ENCODE peak calls at places on chromosomes 13 and 19, in four cellular contexts. R is fibroblast of lung; Q is CD4-positive, alpha-beta T cell; H is left lung. G is an unnamed sample.

GRCh38 chr13:76667551-76667950 is 218.7 kb downstream of the KCTD12 start:
- DNase-seq in R (peak), Q (no peak), H (no peak), G (no peak)

GRCh38 chr13:41595298-41595697 is 137.9 kb downstream of the RGCC start:
- DNase-seq in R (no peak), Q (no peak), H (no peak), G (no peak)

GRCh38 chr13:99311748-99312492 is 4.7 kb upstream of the GPR183 start:
- DNase-seq in R (no peak), Q (no peak), H (no peak), G (no peak)

GRCh38 chr13:72259528-72259927 is 392.5 kb upstream of the DACH1 start:
- DNase-seq in R (no peak), Q (no peak), H (no peak), G (no peak)

GRCh38 chr13:112193463-112194166 is 126.7 kb downstream of the SOX1 start:
- DNase-seq in R (no peak), Q (no peak), H (no peak), G (no peak)

GRCh38 chr13:46321494-46322225 is 65.4 kb downstream of the RUBCNL start:
- DNase-seq in R (peak), Q (peak), H (peak), G (peak)

GRCh38 chr19:33512580-33513137 is 8.9 kb downstream of the PEPD start:
- DNase-seq in R (no peak), Q (no peak), H (no peak), G (no peak)

GRCh38 chr19:976476-976875 is 7.7 kb upstream of the WDR18 start:
- DNase-seq in R (no peak), Q (no peak), H (no peak), G (no peak)

GRCh38 chr13:97574926-97575325 is 141.0 kb downstream of the RAP2A start:
- DNase-seq in R (peak), Q (no peak), H (no peak), G (no peak)

GRCh38 chr13:92941167-92941566 is 285.4 kb upstream of the GPC6 start:
- DNase-seq in R (peak), Q (no peak), H (no peak), G (no peak)

GRCh38 chr13:96544965-96545364 is 449.3 kb downstream of the OXGR1 start:
- DNase-seq in R (peak), Q (no peak), H (no peak), G (no peak)

GRCh38 chr13:34162545-34162936 is 344.6 kb downstream of the RFC3 start:
- DNase-seq in R (peak), Q (no peak), H (no peak), G (no peak)

GRCh38 chr19:33577947-33578346 is 43.8 kb upstream of the CHST8 start:
- DNase-seq in R (no peak), Q (no peak), H (no peak), G (no peak)

GRCh38 chr19:4343845-4344713 is 717 bp downstream of the MPND start:
- DNase-seq in R (no peak), Q (no peak), H (no peak), G (no peak)

GRCh38 chr13:43686557-43686956 is 100.2 kb downstream of the ENOX1 start:
- DNase-seq in R (peak), Q (no peak), H (no peak), G (no peak)

GRCh38 chr19:10521461-10522216 is 4.4 kb upstream of the S1PR5 start:
- DNase-seq in R (no peak), Q (no peak), H (no peak), G (no peak)

GRCh38 chr13:114073881-114074551 is 58.4 kb downstream of the RASA3 start:
- DNase-seq in R (no peak), Q (no peak), H (peak), G (no peak)

GRCh38 chr19:34173145-34173956 is 1.0 kb downstream of the LSM14A start:
- DNase-seq in R (peak), Q (no peak), H (peak), G (peak)

GRCh38 chr19:42596391-42597071 is 1.8 kb upstream of the CEACAM8 start:
- DNase-seq in R (no peak), Q (peak), H (no peak), G (peak)

GRCh38 chr19:6459356-6460098 is at the start of gene SLC25A23:
- DNase-seq in R (peak), Q (peak), H (peak), G (peak)

GRCh38 chr19:46890423-46891170 is 29.8 kb downstream of the ARHGAP35 start:
- DNase-seq in R (peak), Q (no peak), H (no peak), G (no peak)

GRCh38 chr13:26425439-26426358 is 131.8 kb upstream of the WASF3 start:
- DNase-seq in R (peak), Q (no peak), H (peak), G (no peak)

GRCh38 chr19:7287716-7288115 is 6.5 kb downstream of the INSR start:
- DNase-seq in R (no peak), Q (no peak), H (no peak), G (no peak)

GRCh38 chr13:109547942-109548860 is 238.2 kb downstream of the IRS2 start:
- DNase-seq in R (no peak), Q (no peak), H (no peak), G (no peak)

GRCh38 chr13:24097064-24097463 is 63.5 kb upstream of the SPATA13 start:
- DNase-seq in R (peak), Q (no peak), H (no peak), G (no peak)

GRCh38 chr19:19474950-19475781 is 40.2 kb downstream of the TSSK6 start:
- DNase-seq in R (no peak), Q (no peak), H (no peak), G (no peak)

GRCh38 chr13:23824355-23824754 is 64.8 kb downstream of the MIPEP start:
- DNase-seq in R (no peak), Q (no peak), H (no peak), G (no peak)

GRCh38 chr13:112879283-112879833 is 89.7 kb upstream of the MCF2L start:
- DNase-seq in R (peak), Q (no peak), H (peak), G (no peak)

GRCh38 chr19:17243340-17243853 is 2.3 kb downstream of the NR2F6 start:
- DNase-seq in R (no peak), Q (no peak), H (no peak), G (no peak)

GRCh38 chr13:33838567-33839131 is 20.7 kb downstream of the RFC3 start:
- DNase-seq in R (peak), Q (no peak), H (no peak), G (no peak)

GRCh38 chr13:36774895-36775294 is 44.1 kb upstream of the RFXAP start:
- DNase-seq in R (no peak), Q (no peak), H (no peak), G (no peak)

GRCh38 chr13:36783883-36784282 is 35.1 kb upstream of the RFXAP start:
- DNase-seq in R (no peak), Q (no peak), H (no peak), G (no peak)

GRCh38 chr13:36776175-36776574 is 42.8 kb upstream of the RFXAP start:
- DNase-seq in R (no peak), Q (no peak), H (no peak), G (no peak)

DNA sequence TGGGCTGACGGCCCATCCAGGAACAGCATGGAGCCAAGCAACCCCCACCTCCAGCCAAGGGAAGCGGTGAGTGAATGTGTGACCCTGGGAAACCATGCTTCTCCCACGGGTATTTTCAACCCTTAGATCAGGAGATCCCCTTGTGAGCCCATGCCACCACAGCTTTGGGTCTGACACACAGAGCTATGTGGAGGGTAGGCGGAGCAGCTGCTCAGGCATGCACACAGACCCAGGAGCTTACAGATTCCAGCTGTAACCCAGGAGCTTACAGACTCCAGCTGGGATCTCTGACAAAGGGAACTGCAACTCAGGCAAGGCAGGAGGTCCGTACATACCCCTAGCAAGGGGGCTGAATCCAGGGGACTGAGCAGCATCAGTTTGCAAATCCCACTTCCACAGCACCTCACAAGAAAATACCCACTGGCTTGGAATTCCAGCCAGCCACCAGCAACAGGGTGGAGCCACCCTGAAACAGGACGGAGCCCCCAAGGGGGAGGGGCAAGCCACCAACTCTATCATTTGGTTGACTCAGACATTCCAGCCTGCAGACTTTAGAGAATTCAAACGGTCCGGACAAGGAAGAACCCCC is 40.8 kb upstream of the RFXAP start:
- DNase-seq in R (peak), Q (no peak), H (no peak), G (no peak)
- H3K27ac ChIP-seq in R (no peak), Q (no peak), H (no peak), G (no peak)

GRCh38 chr13:48405865-48406264 is 7.0 kb downstream of the LPAR6 start:
- DNase-seq in R (no peak), Q (no peak), H (no peak), G (no peak)
- H3K27ac ChIP-seq in R (no peak), Q (no peak), H (no peak), G (no peak)

DNA sequence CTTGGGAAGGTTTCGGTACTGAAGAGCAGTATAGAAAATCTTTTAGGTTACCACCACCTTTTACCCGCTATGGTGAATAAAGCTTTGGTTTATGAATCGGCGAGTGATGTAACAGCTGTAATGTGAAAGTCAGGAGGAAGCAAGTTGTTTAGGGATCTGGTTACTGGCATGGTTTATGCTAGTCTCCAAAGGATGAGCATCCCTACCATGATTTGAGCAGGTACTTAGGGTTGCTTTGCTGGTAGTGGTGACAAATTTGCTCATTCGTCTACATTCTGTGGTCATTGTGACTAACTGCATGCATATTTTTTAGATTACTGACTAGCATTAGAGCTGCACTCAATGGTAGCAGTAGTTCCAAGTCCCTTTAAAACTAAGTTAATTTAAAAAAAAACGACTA is 104.1 kb downstream of the FRY start:
- DNase-seq in R (peak), Q (no peak), H (no peak), G (no peak)
- H3K27ac ChIP-seq in R (peak), Q (no peak), H (no peak), G (no peak)

GRCh38 chr13:27635256-27635655 is 13.6 kb downstream of the POLR1D start:
- DNase-seq in R (no peak), Q (no peak), H (no peak), G (no peak)
- H3K27ac ChIP-seq in R (no peak), Q (no peak), H (no peak), G (no peak)

GRCh38 chr19:38736413-38737280 is 7.6 kb downstream of the CAPN12 start:
- DNase-seq in R (peak), Q (peak), H (peak), G (peak)
- H3K27ac ChIP-seq in R (no peak), Q (no peak), H (no peak), G (no peak)

GRCh38 chr13:105914637-105915036 is 620.8 kb downstream of the EFNB2 start:
- DNase-seq in R (peak), Q (no peak), H (no peak), G (no peak)
- H3K27ac ChIP-seq in R (peak), Q (no peak), H (no peak), G (no peak)

DNA sequence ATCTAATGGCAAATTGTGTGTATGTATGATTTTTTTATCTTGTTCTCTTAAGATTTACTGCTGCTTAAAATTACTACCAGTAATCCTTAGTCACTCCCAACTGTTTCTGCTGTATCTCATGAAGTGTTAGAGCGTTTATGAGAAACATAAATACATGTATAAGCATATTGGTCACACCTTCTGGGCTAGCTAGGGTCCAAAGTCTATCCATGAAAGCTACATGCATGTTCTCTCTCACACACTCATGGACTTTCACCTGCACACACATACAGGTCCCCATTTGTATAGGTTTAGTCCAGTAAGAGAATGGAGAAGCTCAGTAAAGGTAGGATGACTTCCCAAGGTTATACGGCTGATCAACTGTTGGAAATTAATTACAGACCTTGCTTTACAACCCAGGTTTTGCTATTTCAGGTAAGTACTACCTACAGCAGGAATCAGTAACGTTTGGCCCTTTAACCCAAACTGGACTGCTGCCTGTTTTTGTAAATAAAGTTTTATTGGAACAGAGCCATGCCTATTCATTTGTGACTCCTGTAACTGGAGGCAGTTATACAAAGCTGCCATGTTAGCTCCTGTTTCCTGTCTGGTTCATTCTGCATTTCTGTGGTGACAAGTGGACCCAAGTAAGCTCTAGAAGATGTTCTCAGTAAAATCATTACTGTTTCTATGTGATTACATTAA is 15.3 kb downstream of the METTL21C start:
- DNase-seq in R (no peak), Q (no peak), H (no peak), G (no peak)
- H3K27ac ChIP-seq in R (no peak), Q (no peak), H (peak), G (no peak)

GRCh38 chr19:45078390-45079062 is 534 bp upstream of the GEMIN7 start:
- DNase-seq in R (no peak), Q (no peak), H (no peak), G (no peak)
- H3K27ac ChIP-seq in R (peak), Q (peak), H (peak), G (peak)